ENCODE peak calls at places on chromosome 16, in five cellular contexts. M is Right ventricle myocardium superior, F is HepG2, W is pancreas, A is heart left ventricle. B is an unnamed sample.

GRCh38 chr16:82924075-82924854 is 297.5 kb downstream of the CDH13 start:
- ATAC-seq in W (no peak), F (no peak), A (no peak), M (peak), B (no peak)

GRCh38 chr16:31001507-31002251 is 8.8 kb downstream of the STX1B start:
- ATAC-seq in F (peak), W (no peak), A (no peak), M (peak), B (no peak)

GRCh38 chr16:83939266-83939856 is 13.7 kb upstream of the OSGIN1 start:
- ATAC-seq in M (peak), W (no peak), F (no peak), A (no peak), B (no peak)

GRCh38 chr16:22346463-22346862 is 28.0 kb downstream of the CDR2 start:
- ATAC-seq in W (no peak), M (peak), F (peak), A (peak), B (no peak)

GRCh38 chr16:74736531-74737157 is 36.0 kb upstream of the MLKL start:
- ATAC-seq in W (no peak), A (no peak), F (no peak), M (no peak), B (no peak)

GRCh38 chr16:9061358-9061813 is 30.1 kb upstream of the HAPSTR1 start:
- ATAC-seq in F (no peak), W (no peak), A (peak), M (peak), B (peak)

GRCh38 chr16:53881371-53881770 is 177.4 kb downstream of the FTO start:
- ATAC-seq in A (no peak), W (peak), M (no peak), F (peak), B (no peak)

GRCh38 chr16:72809446-72809845 is 238.5 kb downstream of the ZFHX3 start:
- ATAC-seq in W (no peak), M (no peak), A (no peak), F (no peak), B (no peak)

GRCh38 chr16:9901-10665 is 43.3 kb downstream of the POLR3K start:
- ATAC-seq in M (peak), F (peak), W (peak), A (no peak), B (peak)

GRCh38 chr16:11135167-11135973 is 120.6 kb downstream of the SOCS1 start:
- ATAC-seq in M (peak), A (peak), W (no peak), F (no peak), B (peak)

GRCh38 chr16:85136705-85137322 is 24.5 kb upstream of the CIBAR2 start:
- ATAC-seq in A (peak), M (peak), W (peak), F (peak), B (peak)

GRCh38 chr16:1056196-1056595 is 16.4 kb upstream of the SSTR5 start:
- ATAC-seq in F (no peak), W (no peak), M (no peak), A (no peak), B (no peak)

GRCh38 chr16:15690296-15690695 is 40.3 kb downstream of the NDE1 start:
- ATAC-seq in F (no peak), M (no peak), W (no peak), A (no peak), B (no peak)

GRCh38 chr16:78324649-78325274 is 225.3 kb downstream of the WWOX start:
- ATAC-seq in M (no peak), F (no peak), A (no peak), W (no peak), B (no peak)

GRCh38 chr16:2963611-2964415 is at the start of gene KREMEN2:
- ATAC-seq in A (no peak), F (peak), W (no peak), M (no peak), B (no peak)

GRCh38 chr16:84924339-84925091 is 86.8 kb downstream of the ZDHHC7 start:
- ATAC-seq in W (no peak), A (no peak), M (peak), F (peak), B (no peak)

GRCh38 chr16:29700253-29700987 is 21.4 kb downstream of the QPRT start:
- ATAC-seq in F (peak), M (peak), A (peak), W (peak), B (peak)

GRCh38 chr16:75402821-75403475 is 30.4 kb downstream of the CFDP1 start:
- ATAC-seq in A (no peak), W (peak), M (peak), F (peak), B (no peak)

GRCh38 chr16:9275816-9276354 is 184.4 kb downstream of the HAPSTR1 start:
- ATAC-seq in M (no peak), W (no peak), F (no peak), A (no peak), B (no peak)

GRCh38 chr16:56551796-56552738 is 12.8 kb upstream of the MT4 start:
- ATAC-seq in M (peak), F (peak), A (peak), W (peak), B (no peak)

GRCh38 chr16:89275284-89275584 is 57.7 kb downstream of the ZNF778 start:
- ATAC-seq in M (no peak), W (no peak), F (no peak), A (no peak), B (no peak)

GRCh38 chr16:70252355-70252988 is 732 bp upstream of the EXOSC6 start:
- ATAC-seq in W (no peak), A (no peak), M (no peak), F (peak), B (no peak)

GRCh38 chr16:56369202-56369601 is 56.1 kb downstream of the AMFR start:
- ATAC-seq in W (peak), M (no peak), F (no peak), A (no peak), B (no peak)

GRCh38 chr16:2296662-2297505 is 29.0 kb upstream of the RNPS1 start:
- ATAC-seq in A (no peak), F (peak), M (peak), W (peak), B (no peak)

GRCh38 chr16:2015117-2015946 is 4.3 kb upstream of the NPW start:
- ATAC-seq in F (peak), W (no peak), A (no peak), M (no peak), B (no peak)

GRCh38 chr16:68416057-68417046 is 32.0 kb downstream of the SMPD3 start:
- ATAC-seq in F (peak), M (no peak), A (no peak), W (peak), B (no peak)

GRCh38 chr16:89473791-89474414 is 16.5 kb downstream of the ANKRD11 start:
- ATAC-seq in F (no peak), W (no peak), A (no peak), M (no peak), B (no peak)

GRCh38 chr16:46737621-46738214 is 10.4 kb downstream of the MYLK3 start:
- ATAC-seq in M (no peak), F (no peak), A (no peak), W (no peak), B (no peak)

GRCh38 chr16:66862023-66862520 is 17.9 kb downstream of the CA7 start:
- ATAC-seq in M (no peak), W (no peak), F (peak), A (no peak), B (no peak)

GRCh38 chr16:82070656-82071369 is 35.8 kb downstream of the HSD17B2 start:
- ATAC-seq in W (no peak), A (no peak), F (no peak), M (no peak), B (no peak)

GRCh38 chr16:68737730-68738590 is 868 bp downstream of the CDH1 start:
- ATAC-seq in A (no peak), F (peak), W (peak), M (peak), B (no peak)

GRCh38 chr16:979859-980594 is 1.5 kb upstream of the SOX8 start:
- ATAC-seq in F (peak), M (no peak), W (no peak), A (no peak), B (no peak)

GRCh38 chr16:3170440-3171180 is 17.4 kb upstream of the OR1F1 start:
- ATAC-seq in A (no peak), F (peak), W (peak), M (no peak), B (no peak)

GRCh38 chr16:84656557-84657130 is 8.3 kb downstream of the KLHL36 start:
- ATAC-seq in F (no peak), W (no peak), A (no peak), M (no peak), B (no peak)

GRCh38 chr16:88505405-88506082 is 52.5 kb downstream of the ZFPM1 start:
- ATAC-seq in A (no peak), F (peak), M (no peak), W (peak), B (no peak)

GRCh38 chr16:10923650-10924214 is 18.5 kb downstream of the DEXI start:
- ATAC-seq in F (peak), A (peak), W (peak), M (peak), B (peak)

GRCh38 chr16:47617732-47618131 is 156.6 kb downstream of the PHKB start:
- ATAC-seq in A (no peak), M (no peak), F (peak), W (no peak), B (no peak)